ENCODE peak calls at places on chromosomes 13 and 19, in ten cellular contexts. One of them, this sample, is unnamed.
A peak's percentile ranks its signal among the peaks of the same experiment; 100 is the strongest.

GRCh38 chr13:50672025-50672424 is 171.5 kb downstream of the DLEU7 start:
- DNase-seq in spleen: no peak
- DNase-seq in sigmoid colon: no peak
- DNase-seq in GM23338: no peak
- DNase-seq in choroid plexus epithelial cell: no peak
- DNase-seq in cardiac muscle cell: no peak
- DNase-seq in AG04450: no peak
- DNase-seq in mucosa of descending colon: no peak
- DNase-seq in PC-9: peak; percentile 12
- DNase-seq in cardiac fibroblast: no peak
- DNase-seq in this sample: no peak

GRCh38 chr19:3434630-3435553 is 45.4 kb downstream of the SMIM24 start:
- DNase-seq in cardiac muscle cell: peak; percentile 97
- DNase-seq in PC-9: peak; percentile 90
- DNase-seq in cardiac fibroblast: peak; percentile 98
- DNase-seq in mucosa of descending colon: peak; percentile 98
- DNase-seq in sigmoid colon: peak; percentile 98
- DNase-seq in choroid plexus epithelial cell: peak; percentile 97
- DNase-seq in spleen: peak; percentile 99
- DNase-seq in GM23338: peak; percentile 98
- DNase-seq in AG04450: peak; percentile 88
- DNase-seq in this sample: peak; percentile 70

GRCh38 chr13:26372747-26373146 is 118.8 kb downstream of the CDK8 start:
- DNase-seq in choroid plexus epithelial cell: no peak
- DNase-seq in GM23338: no peak
- DNase-seq in spleen: no peak
- DNase-seq in cardiac fibroblast: no peak
- DNase-seq in PC-9: no peak
- DNase-seq in AG04450: no peak
- DNase-seq in cardiac muscle cell: no peak
- DNase-seq in sigmoid colon: no peak
- DNase-seq in mucosa of descending colon: no peak
- DNase-seq in this sample: no peak

GRCh38 chr19:40415799-40416198 is 2.6 kb upstream of the PRX start:
- DNase-seq in cardiac muscle cell: no peak
- DNase-seq in GM23338: no peak
- DNase-seq in spleen: no peak
- DNase-seq in mucosa of descending colon: no peak
- DNase-seq in choroid plexus epithelial cell: no peak
- DNase-seq in AG04450: no peak
- DNase-seq in PC-9: no peak
- DNase-seq in sigmoid colon: no peak
- DNase-seq in cardiac fibroblast: no peak
- DNase-seq in this sample: no peak

GRCh38 chr13:100110269-100110668 is 21.4 kb downstream of the PCCA start:
- DNase-seq in cardiac fibroblast: no peak
- DNase-seq in AG04450: no peak
- DNase-seq in spleen: no peak
- DNase-seq in sigmoid colon: no peak
- DNase-seq in GM23338: no peak
- DNase-seq in choroid plexus epithelial cell: no peak
- DNase-seq in mucosa of descending colon: no peak
- DNase-seq in PC-9: no peak
- DNase-seq in cardiac muscle cell: no peak
- DNase-seq in this sample: no peak

GRCh38 chr19:3604227-3604986 is 2.3 kb downstream of the TBXA2R start:
- DNase-seq in cardiac fibroblast: no peak
- DNase-seq in choroid plexus epithelial cell: no peak
- DNase-seq in spleen: no peak
- DNase-seq in sigmoid colon: no peak
- DNase-seq in PC-9: no peak
- DNase-seq in AG04450: no peak
- DNase-seq in mucosa of descending colon: no peak
- DNase-seq in GM23338: no peak
- DNase-seq in cardiac muscle cell: no peak
- DNase-seq in this sample: no peak

GRCh38 chr13:40981361-40981760 is 37.8 kb downstream of the ELF1 start:
- DNase-seq in cardiac fibroblast: peak; percentile 63
- DNase-seq in PC-9: no peak
- DNase-seq in mucosa of descending colon: no peak
- DNase-seq in cardiac muscle cell: no peak
- DNase-seq in sigmoid colon: no peak
- DNase-seq in AG04450: no peak
- DNase-seq in GM23338: no peak
- DNase-seq in choroid plexus epithelial cell: peak; percentile 37
- DNase-seq in spleen: no peak
- DNase-seq in this sample: no peak

GRCh38 chr13:24854311-24854710 is 90.3 kb downstream of the RNF17 start:
- DNase-seq in cardiac fibroblast: peak; percentile 26
- DNase-seq in cardiac muscle cell: no peak
- DNase-seq in PC-9: no peak
- DNase-seq in sigmoid colon: no peak
- DNase-seq in AG04450: no peak
- DNase-seq in mucosa of descending colon: no peak
- DNase-seq in choroid plexus epithelial cell: peak; percentile 15
- DNase-seq in spleen: no peak
- DNase-seq in GM23338: no peak
- DNase-seq in this sample: no peak

GRCh38 chr19:16232127-16232526 is 34.4 kb downstream of the AP1M1 start:
- DNase-seq in spleen: no peak
- DNase-seq in mucosa of descending colon: no peak
- DNase-seq in cardiac muscle cell: no peak
- DNase-seq in cardiac fibroblast: no peak
- DNase-seq in GM23338: no peak
- DNase-seq in AG04450: no peak
- DNase-seq in sigmoid colon: no peak
- DNase-seq in choroid plexus epithelial cell: no peak
- DNase-seq in PC-9: no peak
- DNase-seq in this sample: no peak

GRCh38 chr19:51131780-51132680 is 7.3 kb downstream of the SIGLEC9 start:
- DNase-seq in PC-9: peak; percentile 8
- DNase-seq in GM23338: peak; percentile 59
- DNase-seq in cardiac fibroblast: peak; percentile 96
- DNase-seq in spleen: peak; percentile 86
- DNase-seq in sigmoid colon: peak; percentile 70
- DNase-seq in AG04450: peak; percentile 42
- DNase-seq in cardiac muscle cell: peak; percentile 44
- DNase-seq in mucosa of descending colon: peak; percentile 56
- DNase-seq in choroid plexus epithelial cell: peak; percentile 98
- DNase-seq in this sample: peak; percentile 69

DNA sequence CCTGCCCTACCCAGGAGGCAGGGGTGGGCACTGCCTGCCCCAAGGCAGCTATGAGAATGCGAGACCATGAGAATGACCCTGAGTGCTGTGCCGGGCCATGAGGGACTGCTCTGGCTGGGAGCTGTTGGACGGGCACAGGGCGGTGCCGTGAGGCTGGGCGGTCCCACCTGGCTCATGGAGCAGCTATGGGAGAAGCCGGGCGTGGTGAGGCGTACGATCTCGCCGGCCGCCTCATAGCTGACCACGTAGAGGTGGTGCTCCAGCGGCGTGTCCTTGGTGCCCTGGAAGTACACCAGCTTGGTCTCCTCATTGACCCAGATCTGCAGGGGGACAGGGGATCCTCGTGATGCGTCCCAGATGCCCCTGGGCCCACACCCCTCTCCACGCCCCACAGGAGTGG is 19.3 kb upstream of the MYDGF start:
- DNase-seq in mucosa of descending colon: no peak
- DNase-seq in cardiac fibroblast: no peak
- DNase-seq in cardiac muscle cell: no peak
- DNase-seq in spleen: no peak
- DNase-seq in AG04450: no peak
- DNase-seq in GM23338: no peak
- DNase-seq in choroid plexus epithelial cell: no peak
- DNase-seq in PC-9: no peak
- DNase-seq in sigmoid colon: no peak
- DNase-seq in this sample: no peak
- H3K4me3 ChIP-seq in mucosa of descending colon: no peak overlapping the region
- H3K4me3 ChIP-seq in cardiac fibroblast: no peak overlapping the region
- H3K4me3 ChIP-seq in cardiac muscle cell: no peak overlapping the region
- H3K4me3 ChIP-seq in spleen: no peak overlapping the region
- H3K4me3 ChIP-seq in AG04450: no peak overlapping the region
- H3K4me3 ChIP-seq in GM23338: no peak overlapping the region
- H3K4me3 ChIP-seq in choroid plexus epithelial cell: no peak overlapping the region
- H3K4me3 ChIP-seq in PC-9: no peak overlapping the region
- H3K4me3 ChIP-seq in sigmoid colon: no peak overlapping the region
- H3K4me3 ChIP-seq in this sample: no peak overlapping the region

GRCh38 chr19:39415111-39416046 is 2.9 kb downstream of the PLEKHG2 start:
- DNase-seq in PC-9: no peak
- DNase-seq in AG04450: no peak
- DNase-seq in GM23338: peak; percentile 64
- DNase-seq in spleen: no peak
- DNase-seq in sigmoid colon: peak; percentile 74
- DNase-seq in cardiac fibroblast: no peak
- DNase-seq in mucosa of descending colon: no peak
- DNase-seq in cardiac muscle cell: no peak
- DNase-seq in choroid plexus epithelial cell: no peak
- DNase-seq in this sample: no peak

GRCh38 chr19:39412867-39413268 is 399 bp downstream of the PLEKHG2 start:
- DNase-seq in cardiac fibroblast: no peak
- DNase-seq in spleen: no peak
- DNase-seq in mucosa of descending colon: no peak
- DNase-seq in sigmoid colon: no peak
- DNase-seq in cardiac muscle cell: no peak
- DNase-seq in choroid plexus epithelial cell: no peak
- DNase-seq in PC-9: no peak
- DNase-seq in GM23338: peak; percentile 66
- DNase-seq in AG04450: no peak
- DNase-seq in this sample: no peak

GRCh38 chr19:39413269-39413902 is 917 bp downstream of the PLEKHG2 start:
- DNase-seq in choroid plexus epithelial cell: peak; percentile 50
- DNase-seq in cardiac muscle cell: peak; percentile 83
- DNase-seq in spleen: peak; percentile 91
- DNase-seq in cardiac fibroblast: peak; percentile 83
- DNase-seq in mucosa of descending colon: peak; percentile 82
- DNase-seq in GM23338: peak; percentile 74
- DNase-seq in AG04450: no peak
- DNase-seq in sigmoid colon: peak; percentile 91
- DNase-seq in PC-9: peak; percentile 37
- DNase-seq in this sample: no peak

GRCh38 chr19:39412100-39412866 is at the start of gene PLEKHG2:
- DNase-seq in choroid plexus epithelial cell: peak; percentile 100
- DNase-seq in sigmoid colon: peak; percentile 100
- DNase-seq in PC-9: peak; percentile 97
- DNase-seq in AG04450: peak; percentile 100
- DNase-seq in GM23338: peak; percentile 100
- DNase-seq in mucosa of descending colon: peak; percentile 97
- DNase-seq in cardiac fibroblast: peak; percentile 100
- DNase-seq in spleen: peak; percentile 98
- DNase-seq in cardiac muscle cell: peak; percentile 99
- DNase-seq in this sample: peak; percentile 98

GRCh38 chr19:39413903-39414608 is 1.6 kb downstream of the PLEKHG2 start:
- DNase-seq in cardiac fibroblast: peak; percentile 43
- DNase-seq in choroid plexus epithelial cell: no peak
- DNase-seq in cardiac muscle cell: peak; percentile 54
- DNase-seq in PC-9: peak; percentile 26
- DNase-seq in spleen: peak; percentile 87
- DNase-seq in AG04450: no peak
- DNase-seq in mucosa of descending colon: no peak
- DNase-seq in sigmoid colon: peak; percentile 81
- DNase-seq in GM23338: peak; percentile 49
- DNase-seq in this sample: no peak
- TF ChIP-seq CTCF in cardiac fibroblast: peak; percentile 34
- TF ChIP-seq CTCF in choroid plexus epithelial cell: peak; percentile 35
- TF ChIP-seq CTCF in cardiac muscle cell: peak; percentile 30
- TF ChIP-seq CTCF in PC-9: no peak
- TF ChIP-seq CTCF in spleen: no peak
- TF ChIP-seq CTCF in AG04450: peak; percentile 35
- TF ChIP-seq CTCF in mucosa of descending colon: no peak
- TF ChIP-seq CTCF in sigmoid colon: no peak
- TF ChIP-seq CTCF in GM23338: peak; percentile 49
- TF ChIP-seq CTCF in this sample: peak; percentile 42

DNA sequence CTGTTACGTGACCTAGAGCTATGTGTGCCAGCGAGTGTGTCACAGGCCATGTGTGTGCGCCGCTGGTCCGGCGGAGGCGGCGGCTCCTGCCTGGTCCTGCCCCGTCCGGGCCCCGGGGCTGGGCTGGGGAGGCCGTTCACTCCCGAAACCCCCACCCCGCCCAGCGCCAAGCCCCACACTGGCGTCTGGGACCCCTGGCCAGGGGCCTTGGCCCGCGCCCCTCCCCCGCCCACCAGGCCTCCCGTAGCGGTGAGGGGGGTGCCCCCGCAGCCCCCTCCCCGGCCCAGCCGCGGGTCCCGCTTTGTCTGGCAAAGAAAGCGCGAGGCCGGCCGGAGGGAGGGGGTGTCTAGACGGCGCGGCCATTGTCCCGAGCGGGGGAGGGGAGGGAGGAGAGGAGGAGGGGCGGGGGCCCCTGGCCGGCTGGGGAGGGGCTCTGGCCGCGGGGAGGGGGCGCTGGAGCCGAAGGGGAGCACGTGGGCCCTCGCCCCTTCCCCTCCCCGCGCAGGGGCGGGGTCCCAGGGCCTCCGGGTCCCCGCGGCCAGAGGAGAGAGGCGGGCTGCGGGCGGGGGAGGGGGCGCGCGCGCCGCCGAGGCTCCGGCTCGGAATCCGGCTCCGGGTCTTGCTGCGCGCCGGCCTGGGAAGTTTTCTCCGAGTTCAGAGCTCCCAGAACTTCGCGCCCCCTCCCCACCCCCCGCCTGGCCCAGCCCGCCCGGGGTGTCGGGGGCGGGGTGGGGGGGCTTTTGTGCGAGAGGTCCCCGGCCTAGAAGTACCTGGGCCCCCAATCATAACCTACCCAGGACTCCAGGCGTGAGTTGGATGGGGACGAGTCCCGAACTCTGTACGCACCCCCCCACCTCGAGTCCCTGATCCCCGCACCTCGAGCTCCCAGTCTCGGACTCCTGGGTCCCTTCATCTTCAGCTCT is 882 bp downstream of the NOTCH3 start:
- DNase-seq in spleen: no peak
- DNase-seq in cardiac muscle cell: peak; percentile 82
- DNase-seq in sigmoid colon: no peak
- DNase-seq in GM23338: peak; percentile 91
- DNase-seq in PC-9: peak; percentile 46
- DNase-seq in choroid plexus epithelial cell: no peak
- DNase-seq in AG04450: no peak
- DNase-seq in mucosa of descending colon: no peak
- DNase-seq in cardiac fibroblast: peak; percentile 45
- DNase-seq in this sample: no peak
- H3K4me3 ChIP-seq in spleen: peak overlapping the region; percentile 69
- H3K4me3 ChIP-seq in cardiac muscle cell: peak overlapping the region; percentile 88
- H3K4me3 ChIP-seq in sigmoid colon: peak overlapping the region; percentile 35
- H3K4me3 ChIP-seq in GM23338: peak overlapping the region; percentile 94
- H3K4me3 ChIP-seq in PC-9: peak overlapping the region; percentile 88
- H3K4me3 ChIP-seq in choroid plexus epithelial cell: peak overlapping the region; percentile 62
- H3K4me3 ChIP-seq in AG04450: peak overlapping the region; percentile 82
- H3K4me3 ChIP-seq in mucosa of descending colon: no peak overlapping the region
- H3K4me3 ChIP-seq in cardiac fibroblast: peak overlapping the region; percentile 81
- H3K4me3 ChIP-seq in this sample: peak overlapping the region; percentile 65

DNA sequence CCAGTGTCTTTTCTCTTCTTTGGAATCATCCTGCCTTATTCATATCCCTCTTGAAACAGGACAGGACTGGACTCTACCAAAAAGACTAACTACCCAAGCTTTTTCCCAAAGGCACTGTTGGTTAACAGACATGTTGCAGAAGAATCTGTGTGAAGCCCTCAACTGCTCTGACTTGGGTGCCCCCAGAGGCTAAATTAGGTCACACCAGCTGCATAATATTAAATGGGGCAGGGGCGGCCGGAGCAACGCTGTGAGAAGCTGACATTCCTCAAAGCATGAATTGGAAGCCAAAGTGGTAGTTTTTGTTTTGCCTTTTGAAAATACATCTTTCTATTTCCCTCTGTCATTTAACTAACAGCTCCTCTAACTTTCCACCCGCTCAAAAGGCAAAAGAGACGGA is 185.9 kb downstream of the LHFPL6 start:
- DNase-seq in spleen: no peak
- DNase-seq in choroid plexus epithelial cell: no peak
- DNase-seq in cardiac fibroblast: peak; percentile 49
- DNase-seq in cardiac muscle cell: peak; percentile 65
- DNase-seq in PC-9: no peak
- DNase-seq in GM23338: peak; percentile 77
- DNase-seq in AG04450: no peak
- DNase-seq in sigmoid colon: no peak
- DNase-seq in mucosa of descending colon: no peak
- DNase-seq in this sample: no peak
- TF ChIP-seq CTCF in spleen: no peak
- TF ChIP-seq CTCF in choroid plexus epithelial cell: peak; percentile 32
- TF ChIP-seq CTCF in cardiac fibroblast: peak; percentile 31
- TF ChIP-seq CTCF in cardiac muscle cell: peak; percentile 42
- TF ChIP-seq CTCF in PC-9: no peak
- TF ChIP-seq CTCF in GM23338: peak; percentile 53
- TF ChIP-seq CTCF in AG04450: peak; percentile 37
- TF ChIP-seq CTCF in sigmoid colon: no peak
- TF ChIP-seq CTCF in mucosa of descending colon: no peak
- TF ChIP-seq CTCF in this sample: peak; percentile 39